ENCODE peak calls at places on chromosome 21, in six cellular contexts. R is heart left ventricle; L is lower lobe of right lung; Y is prostate gland; P is uterus; O is CD8-positive, alpha-beta memory T cell. V is an unnamed sample. For H3K4me1 and H3K27me3, the result is how much of the 10 kb centered on the place peaks cover.

GRCh38 chr21:45845063-45845789 is 136.3 kb upstream of the COL6A1 start:
- DNase-seq in L (no peak), R (no peak), Y (no peak), P (no peak), O (no peak), V (no peak)

GRCh38 chr21:16285646-16286223 is 556.0 kb downstream of the USP25 start:
- DNase-seq in L (no peak), Y (no peak), R (no peak), P (no peak), O (no peak), V (no peak)

GRCh38 chr21:45530423-45531113 is 11.7 kb downstream of the SLC19A1 start:
- DNase-seq in P (no peak), L (peak), O (peak), Y (no peak), R (peak), V (peak)

GRCh38 chr21:33578214-33578613 is 10.3 kb downstream of the DONSON start:
- DNase-seq in L (no peak), R (no peak), Y (no peak), O (no peak), P (no peak), V (no peak)

GRCh38 chr21:17818158-17819113 is 720 bp downstream of the C21orf91 start:
- DNase-seq in O (peak), L (peak), P (peak), R (peak), Y (peak), V (peak)

GRCh38 chr21:16070207-16070651 is 340.4 kb downstream of the USP25 start:
- DNase-seq in O (no peak), Y (peak), R (no peak), P (peak), L (no peak), V (no peak)

GRCh38 chr21:27713159-27714109 is 746.5 kb upstream of the ADAMTS5 start:
- DNase-seq in O (no peak), R (no peak), L (peak), P (no peak), Y (peak), V (no peak)

GRCh38 chr21:27885296-27885711 is 918.4 kb upstream of the ADAMTS5 start:
- DNase-seq in L (no peak), Y (no peak), O (no peak), P (no peak), R (no peak), V (no peak)

GRCh38 chr21:14737922-14738321 is 191.8 kb upstream of the SAMSN1 start:
- DNase-seq in O (peak), Y (peak), L (no peak), P (no peak), R (no peak), V (no peak)

DNA sequence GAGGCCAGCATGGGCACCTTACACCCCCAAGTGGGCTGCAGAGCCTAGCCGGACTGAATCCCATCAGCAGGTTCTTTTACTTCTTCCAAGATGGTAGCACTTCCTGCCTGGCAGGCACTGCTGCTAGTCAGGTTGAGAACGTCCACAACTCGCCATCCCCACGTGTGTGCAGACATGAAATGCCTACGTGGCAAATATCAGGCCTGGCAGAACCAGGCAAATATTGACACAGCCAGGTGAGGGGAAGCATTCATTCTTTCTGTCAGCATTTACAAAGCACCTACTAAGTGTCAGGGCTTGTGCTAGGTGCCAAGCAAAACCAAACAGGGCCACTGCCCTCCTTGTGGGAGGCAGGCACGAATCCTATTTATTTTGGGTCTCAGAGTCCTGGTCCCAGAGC is 52.3 kb upstream of the SIM2 start:
- DNase-seq in R (no peak), P (no peak), Y (no peak), O (no peak), L (no peak), V (no peak)
- H3K27ac ChIP-seq in R (no peak), P (no peak), Y (no peak), O (no peak), L (no peak), V (no peak)

DNA sequence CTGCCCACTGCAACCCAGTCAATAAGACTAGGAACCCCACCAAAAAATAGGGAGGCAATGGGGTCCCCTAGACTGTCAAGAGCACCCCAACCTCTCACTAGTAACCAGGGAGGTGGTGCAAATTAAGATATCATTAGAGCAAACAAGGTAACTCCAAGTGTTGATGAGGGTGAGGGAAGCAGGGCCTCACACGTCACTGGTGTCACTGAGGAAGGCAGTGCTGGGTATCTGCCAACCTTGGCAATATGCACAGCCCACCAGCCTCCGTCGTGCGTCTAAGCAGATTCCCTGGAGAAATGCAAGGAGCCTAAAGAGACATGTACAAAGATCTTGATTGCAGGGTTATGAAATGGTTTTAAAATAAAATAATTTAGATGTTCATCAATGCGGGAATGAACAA is 3.8 kb downstream of the UBASH3A start:
- DNase-seq in O (peak), P (no peak), L (no peak), R (no peak), Y (no peak), V (no peak)
- H3K4me1 ChIP-seq in O (half or more), P (under half), L (under half), R (under half), Y (under half), V (under half)

GRCh38 chr21:35048183-35048601 is 910 bp downstream of the RUNX1 start:
- DNase-seq in O (peak), Y (no peak), L (peak), R (peak), P (no peak), V (no peak)
- H3K27me3 ChIP-seq in O (under half), Y (under half), L (under half), R (under half), P (under half), V (under half)

GRCh38 chr21:32463889-32464300 is 51.4 kb downstream of the EVA1C start:
- DNase-seq in L (no peak), R (no peak), P (peak), O (no peak), Y (peak), V (no peak)
- H3K27ac ChIP-seq in L (peak), R (peak), P (peak), O (no peak), Y (peak), V (peak)

GRCh38 chr21:43923391-43923790 is 58.4 kb downstream of the AGPAT3 start:
- DNase-seq in O (no peak), Y (no peak), R (no peak), P (no peak), L (no peak), V (peak)

GRCh38 chr21:43919871-43920801 is 55.1 kb downstream of the AGPAT3 start:
- DNase-seq in L (peak), O (no peak), Y (no peak), R (peak), P (no peak), V (peak)

GRCh38 chr21:43922949-43923348 is 57.9 kb downstream of the AGPAT3 start:
- DNase-seq in Y (no peak), R (peak), P (no peak), L (peak), O (no peak), V (no peak)

GRCh38 chr21:43921602-43921978 is 56.6 kb downstream of the AGPAT3 start:
- DNase-seq in L (no peak), P (no peak), Y (no peak), O (no peak), R (peak), V (no peak)

DNA sequence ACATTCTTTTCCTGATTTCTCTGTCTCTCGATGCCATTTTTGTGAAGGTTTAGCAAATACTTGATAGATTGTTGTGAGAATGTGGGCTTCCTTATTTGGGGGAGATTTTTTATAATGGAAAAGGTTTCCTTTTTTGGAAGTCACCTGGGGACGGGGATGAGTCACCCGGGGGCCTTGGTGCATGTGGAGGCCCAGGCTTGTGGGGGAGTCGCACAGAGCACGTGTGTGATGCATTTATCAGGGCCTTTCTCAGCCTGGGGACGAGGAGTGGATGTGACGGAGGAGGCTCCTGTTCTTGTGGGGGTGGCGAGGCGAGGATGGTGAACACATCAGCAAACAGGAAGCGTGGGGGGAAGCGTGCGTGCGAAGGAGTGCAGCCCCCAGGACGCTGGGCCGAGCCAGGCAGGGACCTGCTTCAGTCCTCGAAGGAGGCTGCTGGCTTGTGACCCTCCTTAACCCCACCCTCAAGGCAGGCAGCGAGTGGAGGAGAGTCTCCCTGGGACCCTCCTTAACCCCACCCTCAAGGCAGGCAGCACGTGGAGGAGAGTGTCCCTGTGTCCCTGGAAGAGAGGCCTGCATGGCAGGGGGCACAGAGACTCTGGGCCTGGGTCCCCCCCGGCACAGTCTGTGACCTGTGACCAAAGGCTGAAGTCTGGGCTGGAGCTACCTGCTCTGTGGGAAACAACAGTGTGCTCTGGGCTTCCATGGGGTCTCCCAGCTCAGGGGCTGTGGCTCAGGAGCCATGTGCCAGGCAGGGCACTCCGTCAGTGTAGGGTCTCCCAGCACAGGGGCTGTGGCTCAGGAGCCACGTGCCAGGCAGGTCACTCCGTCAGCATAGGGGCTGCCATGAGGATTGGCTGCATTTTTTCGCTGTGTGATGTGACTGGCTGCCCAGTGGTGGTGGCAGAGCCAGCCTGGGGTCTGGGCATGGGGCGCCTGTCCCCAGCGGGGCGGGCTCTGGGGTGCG is 57.2 kb downstream of the AGPAT3 start:
- DNase-seq in O (peak), R (no peak), Y (no peak), L (no peak), P (no peak), V (peak)
- H3K4me1 ChIP-seq in O (under half), R (half or more), Y (under half), L (under half), P (under half), V (under half)